ENCODE peak calls at places on chromosomes 7 and 10, in five cellular contexts. One of them, this sample, is unnamed. For H3K4me1, the result is how much of the 10 kb centered on the place peaks cover.

GRCh38 chr7:28768577-28769147 is 189.5 kb downstream of the TRIL start:
- DNase-seq in GM23338: no peak
- DNase-seq in breast epithelium: no peak
- DNase-seq in HCT116: no peak
- DNase-seq in transverse colon: no peak
- DNase-seq in this sample: no peak

GRCh38 chr10:75904499-75905283 is 473.3 kb downstream of the LRMDA start:
- DNase-seq in transverse colon: no peak
- DNase-seq in HCT116: no peak
- DNase-seq in GM23338: no peak
- DNase-seq in breast epithelium: no peak
- DNase-seq in this sample: no peak

GRCh38 chr7:157299317-157299612 is 37.5 kb upstream of the DNAJB6 start:
- DNase-seq in transverse colon: no peak
- DNase-seq in breast epithelium: no peak
- DNase-seq in GM23338: no peak
- DNase-seq in HCT116: no peak
- DNase-seq in this sample: no peak

GRCh38 chr10:14860782-14861181 is 17.9 kb upstream of the SUV39H2 start:
- DNase-seq in GM23338: no peak
- DNase-seq in HCT116: no peak
- DNase-seq in transverse colon: peak
- DNase-seq in breast epithelium: no peak
- DNase-seq in this sample: no peak

GRCh38 chr10:110498087-110498981 is 627 bp downstream of the DUSP5 start:
- DNase-seq in HCT116: no peak
- DNase-seq in GM23338: peak
- DNase-seq in transverse colon: peak
- DNase-seq in breast epithelium: peak
- DNase-seq in this sample: peak

GRCh38 chr10:104608076-104608828 is 32.8 kb upstream of the SORCS3 start:
- DNase-seq in breast epithelium: no peak
- DNase-seq in transverse colon: no peak
- DNase-seq in HCT116: no peak
- DNase-seq in GM23338: no peak
- DNase-seq in this sample: no peak

GRCh38 chr7:37977243-37977642 is 56.8 kb downstream of the EPDR1 start:
- DNase-seq in GM23338: no peak
- DNase-seq in breast epithelium: no peak
- DNase-seq in transverse colon: no peak
- DNase-seq in HCT116: no peak
- DNase-seq in this sample: no peak

GRCh38 chr7:15130666-15131541 is 228.4 kb upstream of the DGKB start:
- DNase-seq in GM23338: no peak
- DNase-seq in HCT116: no peak
- DNase-seq in transverse colon: no peak
- DNase-seq in breast epithelium: no peak
- DNase-seq in this sample: no peak

GRCh38 chr10:97025613-97026242 is 160.0 kb downstream of the SLIT1 start:
- DNase-seq in HCT116: peak
- DNase-seq in breast epithelium: no peak
- DNase-seq in transverse colon: peak
- DNase-seq in GM23338: peak
- DNase-seq in this sample: peak

GRCh38 chr7:135147899-135148721 is at the start of gene TMEM140:
- DNase-seq in breast epithelium: no peak
- DNase-seq in transverse colon: peak
- DNase-seq in GM23338: no peak
- DNase-seq in HCT116: no peak
- DNase-seq in this sample: no peak

GRCh38 chr7:106417273-106417902 is 132.6 kb upstream of the NAMPT start:
- DNase-seq in breast epithelium: no peak
- DNase-seq in HCT116: no peak
- DNase-seq in transverse colon: no peak
- DNase-seq in GM23338: no peak
- DNase-seq in this sample: no peak

GRCh38 chr7:34322841-34323240 is 335.2 kb upstream of the NPSR1 start:
- DNase-seq in GM23338: no peak
- DNase-seq in transverse colon: no peak
- DNase-seq in HCT116: no peak
- DNase-seq in breast epithelium: no peak
- DNase-seq in this sample: no peak

GRCh38 chr7:128097211-128097731 is 66.0 kb upstream of the LRRC4 start:
- DNase-seq in transverse colon: no peak
- DNase-seq in HCT116: no peak
- DNase-seq in GM23338: no peak
- DNase-seq in breast epithelium: no peak
- DNase-seq in this sample: no peak

GRCh38 chr7:99628471-99629465 is 12.0 kb downstream of the ZSCAN25 start:
- DNase-seq in breast epithelium: no peak
- DNase-seq in transverse colon: no peak
- DNase-seq in GM23338: peak
- DNase-seq in HCT116: no peak
- DNase-seq in this sample: no peak

GRCh38 chr10:79137826-79138225 is 69.1 kb downstream of the ZMIZ1 start:
- DNase-seq in HCT116: no peak
- DNase-seq in GM23338: no peak
- DNase-seq in transverse colon: peak
- DNase-seq in breast epithelium: no peak
- DNase-seq in this sample: peak

GRCh38 chr10:28661035-28661434 is 16.3 kb upstream of the BAMBI start:
- DNase-seq in breast epithelium: no peak
- DNase-seq in HCT116: no peak
- DNase-seq in GM23338: no peak
- DNase-seq in transverse colon: no peak
- DNase-seq in this sample: no peak

GRCh38 chr10:110510086-110510485 is 12.4 kb downstream of the DUSP5 start:
- DNase-seq in HCT116: no peak
- DNase-seq in GM23338: no peak
- DNase-seq in transverse colon: no peak
- DNase-seq in breast epithelium: no peak
- DNase-seq in this sample: no peak

GRCh38 chr7:52211930-52212329 is 823.5 kb upstream of the POM121L12 start:
- DNase-seq in transverse colon: no peak
- DNase-seq in HCT116: no peak
- DNase-seq in GM23338: no peak
- DNase-seq in breast epithelium: no peak
- DNase-seq in this sample: no peak

GRCh38 chr7:151705744-151706567 is 171.0 kb downstream of the PRKAG2 start:
- DNase-seq in transverse colon: peak
- DNase-seq in GM23338: peak
- DNase-seq in HCT116: peak
- DNase-seq in breast epithelium: no peak
- DNase-seq in this sample: no peak

GRCh38 chr10:95408931-95409873 is 118.4 kb upstream of the PDLIM1 start:
- DNase-seq in transverse colon: no peak
- DNase-seq in HCT116: no peak
- DNase-seq in breast epithelium: no peak
- DNase-seq in GM23338: peak
- DNase-seq in this sample: no peak

GRCh38 chr7:3730271-3730670 is 429.2 kb downstream of the SDK1 start:
- DNase-seq in HCT116: no peak
- DNase-seq in transverse colon: no peak
- DNase-seq in breast epithelium: no peak
- DNase-seq in GM23338: no peak
- DNase-seq in this sample: no peak

GRCh38 chr10:104077282-104078151 is 8.2 kb downstream of the COL17A1 start:
- DNase-seq in GM23338: peak
- DNase-seq in HCT116: no peak
- DNase-seq in breast epithelium: no peak
- DNase-seq in transverse colon: no peak
- DNase-seq in this sample: no peak

GRCh38 chr10:59905735-59906416 is 480 bp downstream of the CCDC6 start:
- DNase-seq in GM23338: no peak
- DNase-seq in breast epithelium: no peak
- DNase-seq in HCT116: no peak
- DNase-seq in transverse colon: peak
- DNase-seq in this sample: no peak

GRCh38 chr7:148277042-148277660 is 313.4 kb upstream of the C7orf33 start:
- DNase-seq in transverse colon: no peak
- DNase-seq in HCT116: no peak
- DNase-seq in breast epithelium: no peak
- DNase-seq in GM23338: no peak
- DNase-seq in this sample: no peak

GRCh38 chr7:23346316-23346715 is 47.2 kb downstream of the MALSU1 start:
- DNase-seq in transverse colon: no peak
- DNase-seq in GM23338: no peak
- DNase-seq in HCT116: no peak
- DNase-seq in breast epithelium: no peak
- DNase-seq in this sample: no peak

GRCh38 chr10:63576501-63576900 is 55.3 kb downstream of the REEP3 start:
- DNase-seq in HCT116: no peak
- DNase-seq in transverse colon: no peak
- DNase-seq in GM23338: no peak
- DNase-seq in breast epithelium: no peak
- DNase-seq in this sample: no peak

GRCh38 chr7:88455696-88456095 is 149.0 kb upstream of the STEAP4 start:
- DNase-seq in transverse colon: no peak
- DNase-seq in HCT116: no peak
- DNase-seq in GM23338: no peak
- DNase-seq in breast epithelium: no peak
- DNase-seq in this sample: no peak

GRCh38 chr7:135792866-135793265 is 44.3 kb upstream of the FAM180A start:
- DNase-seq in transverse colon: no peak
- DNase-seq in breast epithelium: no peak
- DNase-seq in GM23338: no peak
- DNase-seq in HCT116: no peak
- DNase-seq in this sample: no peak

GRCh38 chr7:158979635-158980351 is 123.4 kb downstream of the DYNC2I1 start:
- DNase-seq in GM23338: no peak
- DNase-seq in HCT116: no peak
- DNase-seq in transverse colon: no peak
- DNase-seq in breast epithelium: no peak
- DNase-seq in this sample: peak
- TF ChIP-seq POLR2AphosphoS5 in GM23338: no peak
- TF ChIP-seq POLR2AphosphoS5 in HCT116: no peak
- TF ChIP-seq POLR2AphosphoS5 in transverse colon: peak
- TF ChIP-seq POLR2AphosphoS5 in breast epithelium: no peak
- TF ChIP-seq POLR2AphosphoS5 in this sample: peak

DNA sequence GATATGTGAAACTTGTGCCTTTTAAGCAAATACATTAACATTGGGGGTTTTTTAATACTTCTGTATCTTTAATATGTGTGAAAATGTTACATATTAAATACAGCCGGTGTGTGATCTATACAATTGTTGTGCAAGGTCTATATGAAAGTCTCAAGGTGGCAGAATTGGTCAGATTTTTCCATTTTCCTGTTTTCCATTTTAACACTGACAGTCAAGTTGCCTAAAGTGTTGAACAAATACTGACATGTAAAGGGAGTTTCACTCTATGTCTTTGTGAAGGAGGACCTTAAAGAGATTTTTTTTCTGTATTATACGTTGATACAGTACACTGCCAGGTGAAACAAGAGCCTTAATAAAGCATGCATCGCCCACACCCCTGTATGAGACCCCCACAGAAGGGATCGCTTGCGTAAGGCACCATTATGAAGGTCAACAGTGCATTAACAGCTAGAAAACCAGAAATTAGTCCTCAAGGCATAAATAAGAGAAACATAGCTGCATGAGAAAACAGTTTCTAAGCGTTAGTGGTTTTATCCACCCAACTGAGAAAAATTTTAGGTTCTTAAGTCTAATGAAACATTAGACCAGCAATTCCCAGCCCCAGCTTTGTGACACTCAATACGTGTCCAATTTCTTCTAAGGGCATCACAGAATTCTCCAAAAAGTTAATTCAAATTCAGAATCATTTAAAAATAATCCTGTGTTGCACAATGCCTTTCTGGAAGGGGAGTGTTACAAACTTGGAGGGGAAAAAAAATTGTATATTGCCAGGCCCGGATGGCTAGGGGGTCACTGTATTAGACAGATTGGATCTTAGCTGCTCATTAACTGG is 6.9 kb downstream of the KLF6 start:
- DNase-seq in GM23338: no peak
- DNase-seq in breast epithelium: no peak
- DNase-seq in HCT116: no peak
- DNase-seq in transverse colon: no peak
- DNase-seq in this sample: no peak
- H3K27ac ChIP-seq in GM23338: no peak
- H3K27ac ChIP-seq in breast epithelium: peak
- H3K27ac ChIP-seq in HCT116: peak
- H3K27ac ChIP-seq in transverse colon: peak
- H3K27ac ChIP-seq in this sample: peak

DNA sequence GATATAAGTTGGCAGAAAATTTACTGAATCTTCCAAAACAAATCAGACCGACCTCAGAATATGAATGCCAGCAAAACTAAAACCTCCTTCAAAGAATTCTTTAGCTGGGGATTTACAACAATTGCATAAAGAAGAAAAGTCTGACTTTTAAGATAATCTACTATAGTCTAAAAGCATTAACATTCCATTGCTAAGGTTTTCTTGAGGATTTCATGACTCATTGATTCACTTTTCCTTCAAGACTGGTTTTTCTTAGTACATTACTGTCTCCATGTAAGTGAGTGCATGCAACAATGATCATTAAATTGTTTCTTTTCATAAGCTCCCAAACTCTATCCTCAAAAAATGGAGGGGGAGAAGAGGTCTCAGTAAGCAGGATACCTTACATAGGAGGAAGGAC is 3.1 kb downstream of the GLI3 start:
- DNase-seq in transverse colon: no peak
- DNase-seq in breast epithelium: no peak
- DNase-seq in HCT116: no peak
- DNase-seq in GM23338: no peak
- DNase-seq in this sample: no peak
- H3K4me1 ChIP-seq in transverse colon: under half
- H3K4me1 ChIP-seq in breast epithelium: under half
- H3K4me1 ChIP-seq in HCT116: under half
- H3K4me1 ChIP-seq in GM23338: half or more
- H3K4me1 ChIP-seq in this sample: half or more

GRCh38 chr10:45557275-45557905 is 115.2 kb downstream of the ZFAND4 start:
- DNase-seq in transverse colon: no peak
- DNase-seq in GM23338: peak
- DNase-seq in HCT116: no peak
- DNase-seq in breast epithelium: no peak
- DNase-seq in this sample: no peak
- TF ChIP-seq POLR2AphosphoS5 in transverse colon: no peak
- TF ChIP-seq POLR2AphosphoS5 in GM23338: no peak
- TF ChIP-seq POLR2AphosphoS5 in HCT116: no peak
- TF ChIP-seq POLR2AphosphoS5 in breast epithelium: no peak
- TF ChIP-seq POLR2AphosphoS5 in this sample: no peak

DNA sequence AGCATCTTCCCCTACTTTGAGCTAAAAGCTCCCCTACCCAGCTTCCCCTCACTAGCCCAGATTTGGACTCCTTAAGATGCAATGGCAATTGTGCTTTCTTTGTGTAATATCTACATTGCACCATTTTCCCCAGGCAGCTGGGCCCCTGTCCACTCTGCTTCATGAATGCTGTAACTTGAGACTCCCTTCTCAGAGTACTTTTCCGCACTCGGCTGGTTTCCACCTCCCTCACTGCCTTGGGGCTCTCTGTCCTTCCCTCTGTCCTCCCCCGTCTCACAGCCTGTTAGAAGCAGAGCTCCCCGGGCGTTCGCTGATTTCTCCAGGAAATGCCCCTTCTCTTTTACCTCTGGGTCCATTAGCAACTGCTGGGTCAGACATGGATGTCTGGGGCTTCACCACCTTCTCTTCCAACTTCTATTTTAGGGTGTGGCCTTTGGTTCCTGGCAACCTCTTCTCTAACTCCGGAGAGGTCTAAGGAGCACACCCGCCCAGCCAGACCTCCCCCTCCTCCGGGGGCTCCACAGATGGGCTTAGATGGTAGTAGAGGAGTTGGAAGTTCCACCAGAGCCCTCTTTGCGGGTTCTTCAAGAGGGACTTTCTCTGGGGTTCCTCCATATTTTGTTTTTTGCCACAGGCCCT is 2.9 kb upstream of the TMEM72 start:
- DNase-seq in HCT116: no peak
- DNase-seq in transverse colon: no peak
- DNase-seq in GM23338: peak
- DNase-seq in breast epithelium: no peak
- DNase-seq in this sample: no peak
- H3K27ac ChIP-seq in HCT116: no peak
- H3K27ac ChIP-seq in transverse colon: no peak
- H3K27ac ChIP-seq in GM23338: no peak
- H3K27ac ChIP-seq in breast epithelium: no peak
- H3K27ac ChIP-seq in this sample: no peak